ENCODE peak calls at places on chromosomes 11 and 22, in five cellular contexts. N, F, K, S and A are unnamed samples.

GRCh38 chr11:12132790-12133145 is 22.4 kb downstream of the MICAL2 start:
- DNase-seq in N (no peak), S (no peak), F (no peak), K (no peak), A (no peak)

GRCh38 chr22:16717699-16718558 is 107.3 kb downstream of the XKR3 start:
- DNase-seq in N (no peak), K (no peak), S (no peak), F (no peak), A (no peak)

GRCh38 chr11:35785287-35786167 is 123.0 kb downstream of the TRIM44 start:
- DNase-seq in F (peak; percentile 34), K (no peak), S (peak; percentile 31), N (no peak), A (peak; percentile 18)

GRCh38 chr11:22477312-22477711 is 139.1 kb downstream of the SLC17A6 start:
- DNase-seq in S (no peak), K (no peak), N (no peak), F (no peak), A (no peak)

GRCh38 chr11:72752088-72752914 is at the start of gene ARAP1:
- DNase-seq in K (peak; percentile 47), S (peak; percentile 92), F (peak; percentile 74), N (peak; percentile 39), A (peak; percentile 67)

GRCh38 chr22:23533328-23533762 is 46.7 kb downstream of the IGLL1 start:
- DNase-seq in S (no peak), K (no peak), F (no peak), N (no peak), A (peak; percentile 46)

GRCh38 chr11:68989936-68990606 is 9.3 kb upstream of the MRGPRD start:
- DNase-seq in N (no peak), S (no peak), F (no peak), K (no peak), A (no peak)

GRCh38 chr11:2328656-2329354 is 27.0 kb downstream of the TSPAN32 start:
- DNase-seq in S (no peak), F (no peak), K (no peak), N (no peak), A (no peak)

GRCh38 chr11:120337133-120337895 is 1.1 kb downstream of the ARHGEF12 start:
- DNase-seq in K (no peak), S (peak; percentile 41), N (no peak), F (no peak), A (peak; percentile 42)

GRCh38 chr11:31844351-31844750 is 33.2 kb upstream of the PAX6 start:
- DNase-seq in N (no peak), S (no peak), F (no peak), K (no peak), A (no peak)

GRCh38 chr11:116970485-116971292 is 127.5 kb downstream of the SIK3 start:
- DNase-seq in S (peak; percentile 68), F (no peak), K (no peak), N (no peak), A (no peak)

GRCh38 chr11:10818594-10818993 is 9.9 kb upstream of the EIF4G2 start:
- DNase-seq in F (peak; percentile 39), N (no peak), S (peak; percentile 94), K (no peak), A (no peak)

GRCh38 chr11:73143126-73143838 is 1.2 kb upstream of the FCHSD2 start:
- DNase-seq in N (no peak), K (no peak), S (no peak), F (no peak), A (peak; percentile 56)

GRCh38 chr22:44364750-44365118 is 52.0 kb upstream of the SHISAL1 start:
- DNase-seq in F (no peak), K (no peak), N (no peak), S (no peak), A (no peak)

GRCh38 chr22:43544282-43544673 is 132.5 kb downstream of the MPPED1 start:
- DNase-seq in K (no peak), N (no peak), S (no peak), F (no peak), A (no peak)

GRCh38 chr11:20010861-20011225 is 149.4 kb downstream of the DBX1 start:
- DNase-seq in F (no peak), N (no peak), K (no peak), S (no peak), A (no peak)

GRCh38 chr11:11810764-11811726 is 30.7 kb upstream of the USP47 start:
- DNase-seq in F (no peak), K (no peak), N (peak; percentile 85), S (no peak), A (no peak)

GRCh38 chr22:37533995-37534394 is 14.8 kb upstream of the CARD10 start:
- DNase-seq in K (no peak), F (peak; percentile 83), S (peak; percentile 74), N (peak; percentile 34), A (peak; percentile 82)

GRCh38 chr11:561148-562003 is 606 bp downstream of the RASSF7 start:
- DNase-seq in K (no peak), N (no peak), F (no peak), S (peak; percentile 66), A (no peak)

GRCh38 chr11:134207538-134208239 is 16.1 kb downstream of the NCAPD3 start:
- DNase-seq in F (no peak), S (peak; percentile 46), K (no peak), N (no peak), A (peak; percentile 36)

GRCh38 chr11:111977141-111978027 is 40.2 kb downstream of the DIXDC1 start:
- DNase-seq in F (peak; percentile 46), N (no peak), S (peak; percentile 56), K (peak; percentile 44), A (peak; percentile 28)

GRCh38 chr22:42548597-42549328 is 5.0 kb upstream of the SERHL2 start:
- DNase-seq in S (no peak), K (no peak), N (no peak), F (no peak), A (no peak)

GRCh38 chr11:28491431-28491830 is 383.2 kb downstream of the METTL15 start:
- DNase-seq in F (no peak), K (no peak), S (no peak), N (no peak), A (peak; percentile 8)

GRCh38 chr11:9137293-9138132 is 46.1 kb upstream of the SCUBE2 start:
- DNase-seq in F (peak; percentile 78), N (peak; percentile 36), K (peak; percentile 53), S (peak; percentile 72), A (peak; percentile 72)

GRCh38 chr11:18706330-18707243 is 8.0 kb downstream of the TMEM86A start:
- DNase-seq in S (no peak), N (no peak), F (no peak), K (no peak), A (peak; percentile 50)

GRCh38 chr11:69352715-69353325 is 58.9 kb downstream of the MYEOV start:
- DNase-seq in F (peak; percentile 90), K (no peak), N (peak; percentile 54), S (peak; percentile 96), A (peak; percentile 84)

GRCh38 chr11:17985517-17985916 is 27.3 kb downstream of the SERGEF start:
- DNase-seq in S (peak; percentile 92), N (peak; percentile 51), K (no peak), F (peak; percentile 59), A (peak; percentile 62)

DNA sequence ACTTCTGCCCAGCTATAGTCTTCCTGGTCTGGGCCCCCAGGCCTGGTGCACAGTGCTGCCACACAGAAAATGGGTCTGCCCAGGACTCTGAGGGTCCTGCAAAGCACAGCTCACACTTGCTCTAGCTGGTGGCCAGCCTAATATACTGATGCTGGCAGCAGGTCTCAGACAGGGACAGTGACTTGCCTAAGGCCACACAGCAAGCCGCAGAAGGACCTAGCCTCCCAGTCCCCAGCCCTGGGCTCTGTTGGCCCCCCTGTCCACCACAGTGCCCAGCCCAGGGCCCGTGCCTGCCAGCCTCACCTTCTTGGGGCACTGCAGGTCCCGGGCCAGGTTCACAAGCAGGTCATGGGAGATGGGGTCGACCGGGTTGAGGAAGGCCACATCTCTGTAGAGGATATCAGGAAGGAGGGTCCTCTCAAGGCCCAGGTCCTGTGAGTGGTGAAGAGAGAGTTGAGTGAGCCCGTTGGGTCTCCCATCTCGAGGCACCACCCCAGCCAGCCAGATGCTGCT is 3.3 kb downstream of the LRRC75B start:
- DNase-seq in K (no peak), F (no peak), N (no peak), S (no peak), A (no peak)
- TF ChIP-seq CTCF in K (no peak), F (no peak), N (no peak), S (no peak), A (no peak)

DNA sequence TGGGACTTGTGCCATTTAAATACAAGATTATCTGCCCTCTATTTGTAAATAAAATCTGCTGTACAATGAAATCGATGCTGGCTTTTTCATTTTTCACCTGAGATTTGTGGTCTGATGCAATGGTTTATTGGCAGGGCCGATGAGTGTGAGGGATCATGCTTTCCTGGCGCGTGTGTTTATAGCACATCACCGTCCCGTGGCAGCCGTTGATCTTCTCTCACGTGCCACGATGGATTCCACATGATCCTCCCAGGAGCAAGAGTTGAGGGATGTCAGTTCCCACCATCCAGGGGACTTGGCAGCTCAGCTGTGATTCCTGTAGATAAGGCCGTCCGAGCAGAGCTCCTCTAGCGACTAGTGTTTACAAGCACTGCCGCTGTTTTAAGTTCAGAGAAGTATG is 213.7 kb downstream of the TBC1D22A start:
- DNase-seq in F (no peak), K (no peak), S (no peak), N (no peak), A (no peak)
- H3K4me3 ChIP-seq in F (no peak overlapping the region), K (no peak overlapping the region), S (no peak overlapping the region), N (no peak overlapping the region), A (no peak overlapping the region)

GRCh38 chr22:19543970-19544708 is 19.9 kb upstream of the CLDN5 start:
- DNase-seq in F (no peak), K (no peak), S (no peak), N (no peak), A (no peak)
- TF ChIP-seq CTCF in F (no peak), K (no peak), S (no peak), N (no peak), A (no peak)

DNA sequence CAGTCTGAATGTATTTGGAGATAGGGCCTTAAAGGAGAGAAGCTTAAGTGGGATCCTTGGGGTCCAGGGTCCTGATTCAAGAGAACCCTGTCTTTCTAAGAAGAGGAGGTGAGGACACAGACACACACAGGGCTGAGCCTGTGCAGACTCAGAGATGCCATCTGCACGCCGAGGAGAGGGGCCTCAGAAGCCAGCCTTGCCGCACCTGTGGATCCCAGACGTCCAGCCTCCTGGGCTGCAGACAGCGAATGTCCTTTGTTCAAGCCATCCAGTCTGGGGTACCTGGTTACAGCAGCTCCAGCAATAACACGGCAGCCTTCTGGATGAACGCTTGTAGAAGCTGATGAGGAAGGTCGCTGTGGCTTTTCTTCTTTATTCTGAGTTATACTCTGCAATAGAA is 1086.1 kb downstream of the BRD1 start:
- DNase-seq in N (no peak), S (no peak), K (no peak), F (no peak), A (no peak)
- H3K4me3 ChIP-seq in N (no peak overlapping the region), S (no peak overlapping the region), K (no peak overlapping the region), F (no peak overlapping the region), A (no peak overlapping the region)

GRCh38 chr11:61007971-61008896 is 36.8 kb downstream of the CD6 start:
- DNase-seq in S (no peak), F (no peak), N (no peak), K (no peak), A (no peak)
- TF ChIP-seq CTCF in S (no peak), F (no peak), N (no peak), K (no peak), A (no peak)

DNA sequence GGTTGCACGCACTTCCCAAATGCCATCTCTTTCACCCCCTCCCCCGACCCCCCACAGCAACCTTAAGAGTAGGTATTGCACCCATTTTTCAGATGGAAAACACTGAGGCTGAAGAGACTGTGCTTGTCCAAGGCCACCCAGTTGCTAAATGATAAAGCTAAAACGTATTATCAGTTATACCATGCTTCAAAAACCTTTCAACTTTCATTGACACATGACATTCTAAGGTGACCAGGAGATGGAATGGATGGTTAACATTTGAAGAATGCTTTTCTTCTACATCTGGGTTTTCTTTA is 4.0 kb downstream of the TIMP3 start:
- DNase-seq in F (no peak), S (no peak), N (no peak), K (no peak), A (no peak)
- H3K4me3 ChIP-seq in F (no peak overlapping the region), S (no peak overlapping the region), N (no peak overlapping the region), K (peak overlapping the region; percentile 93), A (no peak overlapping the region)